ENCODE peak calls at places on chromosomes 5 and 9, in five cellular contexts. One of them, this sample, is unnamed.

GRCh38 chr5:140262221-140262620 is 40.7 kb downstream of the PFDN1 start:
- DNase-seq in ovary: no peak
- DNase-seq in SK-N-SH: no peak
- DNase-seq in tibial nerve: no peak
- DNase-seq in A549: no peak
- DNase-seq in this sample: no peak

GRCh38 chr9:95425910-95426551 is 90.7 kb downstream of the PTCH1 start:
- DNase-seq in ovary: no peak
- DNase-seq in A549: peak; percentile 80
- DNase-seq in tibial nerve: no peak
- DNase-seq in SK-N-SH: no peak
- DNase-seq in this sample: peak; percentile 33

GRCh38 chr5:142319105-142319504 is 5.7 kb downstream of the SPRY4 start:
- DNase-seq in tibial nerve: no peak
- DNase-seq in ovary: no peak
- DNase-seq in SK-N-SH: no peak
- DNase-seq in A549: no peak
- DNase-seq in this sample: no peak

GRCh38 chr9:133526721-133527321 is 2.1 kb upstream of the MYMK start:
- DNase-seq in ovary: no peak
- DNase-seq in A549: no peak
- DNase-seq in SK-N-SH: no peak
- DNase-seq in tibial nerve: no peak
- DNase-seq in this sample: no peak

GRCh38 chr5:93299596-93300308 is 281.3 kb downstream of the NR2F1-AS1 start:
- DNase-seq in SK-N-SH: no peak
- DNase-seq in tibial nerve: no peak
- DNase-seq in ovary: no peak
- DNase-seq in A549: no peak
- DNase-seq in this sample: no peak

GRCh38 chr5:82165740-82166530 is 112.2 kb downstream of the RPS23 start:
- DNase-seq in tibial nerve: peak; percentile 44
- DNase-seq in ovary: peak; percentile 75
- DNase-seq in A549: peak; percentile 93
- DNase-seq in SK-N-SH: peak; percentile 53
- DNase-seq in this sample: peak; percentile 61

GRCh38 chr5:52655163-52655562 is 132.6 kb upstream of the ITGA1 start:
- DNase-seq in SK-N-SH: no peak
- DNase-seq in ovary: no peak
- DNase-seq in A549: no peak
- DNase-seq in tibial nerve: no peak
- DNase-seq in this sample: no peak

GRCh38 chr5:111755264-111755941 is 1.6 kb downstream of the NREP start:
- DNase-seq in ovary: no peak
- DNase-seq in A549: no peak
- DNase-seq in SK-N-SH: no peak
- DNase-seq in tibial nerve: no peak
- DNase-seq in this sample: no peak

GRCh38 chr5:78677777-78678668 is 29.5 kb upstream of the LHFPL2 start:
- DNase-seq in ovary: peak; percentile 75
- DNase-seq in tibial nerve: peak; percentile 54
- DNase-seq in SK-N-SH: peak; percentile 60
- DNase-seq in A549: peak; percentile 45
- DNase-seq in this sample: peak; percentile 40

GRCh38 chr9:76810377-76810957 is 46.2 kb downstream of the PCA3 start:
- DNase-seq in tibial nerve: no peak
- DNase-seq in A549: peak; percentile 73
- DNase-seq in ovary: peak; percentile 36
- DNase-seq in SK-N-SH: peak; percentile 37
- DNase-seq in this sample: peak; percentile 55

GRCh38 chr9:124894741-124895170 is 32.8 kb downstream of the ARPC5L start:
- DNase-seq in SK-N-SH: no peak
- DNase-seq in tibial nerve: no peak
- DNase-seq in ovary: no peak
- DNase-seq in A549: peak; percentile 59
- DNase-seq in this sample: no peak

DNA sequence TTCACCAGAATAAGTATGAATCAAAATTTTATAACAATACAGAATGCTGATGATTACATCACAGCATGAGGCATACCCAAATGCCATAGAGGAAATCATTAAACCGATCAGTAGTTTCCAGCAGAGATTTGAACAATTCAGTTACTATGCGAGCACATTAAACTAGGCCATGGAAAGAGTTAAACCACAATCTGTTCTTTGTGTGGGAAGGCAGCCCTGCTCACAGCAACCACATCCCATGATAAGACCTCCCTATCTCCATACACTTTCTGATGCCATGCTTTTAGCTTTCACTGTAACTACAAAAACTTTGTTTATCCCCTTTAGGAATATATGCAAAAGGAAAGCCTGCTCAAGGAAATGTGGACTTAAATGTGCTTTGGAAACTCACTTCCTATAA is 4.5 kb downstream of the NFIB start:
- DNase-seq in A549: peak; percentile 23
- DNase-seq in ovary: no peak
- DNase-seq in tibial nerve: no peak
- DNase-seq in SK-N-SH: peak; percentile 59
- DNase-seq in this sample: no peak
- H3K4me3 ChIP-seq in A549: peak overlapping the region; percentile 68
- H3K4me3 ChIP-seq in ovary: no peak overlapping the region
- H3K4me3 ChIP-seq in tibial nerve: peak overlapping the region; percentile 13
- H3K4me3 ChIP-seq in SK-N-SH: peak overlapping the region; percentile 15
- H3K4me3 ChIP-seq in this sample: no peak overlapping the region

DNA sequence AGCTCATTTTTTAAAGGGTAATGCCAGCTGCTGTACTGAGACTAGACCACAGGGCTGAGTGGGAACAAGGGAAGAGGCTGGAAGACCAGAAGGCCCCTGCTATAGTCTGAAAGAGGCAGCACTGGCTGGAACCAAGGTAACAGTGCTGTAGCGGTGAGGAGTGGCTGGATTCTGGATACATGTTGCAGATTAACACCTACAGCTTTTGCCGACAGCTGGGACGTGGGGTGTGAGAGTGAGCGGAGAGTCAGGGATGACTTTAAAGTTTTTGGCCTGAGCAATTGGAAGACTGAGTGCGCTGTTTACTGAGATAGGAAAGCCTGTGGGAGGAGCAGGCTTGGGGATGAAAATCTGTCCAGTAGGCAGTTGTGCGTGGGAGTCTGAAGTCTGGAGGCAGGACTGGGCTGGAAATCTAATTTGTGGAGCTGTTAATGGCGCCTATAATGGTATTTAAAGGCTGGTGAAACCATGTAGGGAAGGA is 26.5 kb downstream of the AQP7 start:
- DNase-seq in A549: no peak
- DNase-seq in ovary: no peak
- DNase-seq in SK-N-SH: no peak
- DNase-seq in tibial nerve: no peak
- DNase-seq in this sample: no peak
- TF ChIP-seq EP300 in A549: no peak
- TF ChIP-seq EP300 in ovary: no peak
- TF ChIP-seq EP300 in SK-N-SH: no peak
- TF ChIP-seq EP300 in tibial nerve: no peak
- TF ChIP-seq EP300 in this sample: no peak

GRCh38 chr5:150156033-150156381 is 362 bp upstream of the PDGFRB start:
- DNase-seq in SK-N-SH: no peak
- DNase-seq in ovary: no peak
- DNase-seq in tibial nerve: no peak
- DNase-seq in A549: no peak
- DNase-seq in this sample: no peak

GRCh38 chr5:150155258-150156032 is at the start of gene PDGFRB:
- DNase-seq in ovary: peak; percentile 96
- DNase-seq in A549: no peak
- DNase-seq in tibial nerve: peak; percentile 93
- DNase-seq in SK-N-SH: peak; percentile 88
- DNase-seq in this sample: peak; percentile 82

GRCh38 chr5:150153957-150154617 is 1.6 kb downstream of the PDGFRB start:
- DNase-seq in A549: peak; percentile 16
- DNase-seq in SK-N-SH: no peak
- DNase-seq in tibial nerve: no peak
- DNase-seq in ovary: peak; percentile 55
- DNase-seq in this sample: no peak

GRCh38 chr5:150153483-150153882 is 2.2 kb downstream of the PDGFRB start:
- DNase-seq in ovary: no peak
- DNase-seq in A549: no peak
- DNase-seq in SK-N-SH: no peak
- DNase-seq in tibial nerve: no peak
- DNase-seq in this sample: no peak

DNA sequence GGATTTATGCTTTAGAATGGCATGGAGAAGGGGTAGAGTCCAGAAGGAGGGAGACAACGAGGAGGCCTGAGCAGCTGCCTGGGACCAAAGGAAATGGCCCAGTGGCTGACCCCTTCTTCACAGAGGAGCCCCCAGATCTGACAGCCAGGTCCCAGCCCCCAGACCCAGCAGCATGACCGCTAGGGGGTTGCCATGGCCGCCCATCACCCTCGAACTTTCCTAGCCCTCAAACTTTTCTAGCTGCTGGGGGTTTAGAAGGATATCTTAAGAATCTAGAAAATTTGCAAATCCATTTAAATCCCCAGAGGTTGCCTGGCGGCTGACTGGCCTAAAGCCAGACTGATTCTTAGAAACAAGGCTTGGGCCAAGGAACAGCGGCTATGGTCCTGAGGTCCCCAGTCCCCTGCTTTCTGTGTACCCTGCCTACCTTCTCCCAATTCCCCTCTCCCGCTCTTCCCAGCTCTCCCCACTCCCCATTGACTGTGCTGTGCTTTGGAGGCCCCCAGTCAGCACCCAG is 969 bp downstream of the PDGFRB start:
- DNase-seq in A549: no peak
- DNase-seq in SK-N-SH: no peak
- DNase-seq in ovary: peak; percentile 44
- DNase-seq in tibial nerve: no peak
- DNase-seq in this sample: no peak
- TF ChIP-seq CTCF in A549: no peak
- TF ChIP-seq CTCF in SK-N-SH: peak; percentile 42
- TF ChIP-seq CTCF in ovary: no peak
- TF ChIP-seq CTCF in tibial nerve: no peak
- TF ChIP-seq CTCF in this sample: no peak

GRCh38 chr5:32027717-32028321 is 146.3 kb downstream of the GOLPH3 start:
- DNase-seq in tibial nerve: peak; percentile 41
- DNase-seq in SK-N-SH: no peak
- DNase-seq in ovary: peak; percentile 45
- DNase-seq in A549: peak; percentile 73
- DNase-seq in this sample: peak; percentile 35
- H3K4me3 ChIP-seq in tibial nerve: no peak overlapping the region
- H3K4me3 ChIP-seq in SK-N-SH: no peak overlapping the region
- H3K4me3 ChIP-seq in ovary: no peak overlapping the region
- H3K4me3 ChIP-seq in A549: no peak overlapping the region
- H3K4me3 ChIP-seq in this sample: no peak overlapping the region